ENCODE peak calls at places on chromosomes 4 and X, in nine cellular contexts. J is colonic mucosa; U is endothelial cell of umbilical vein; X is naive thymus-derived CD4-positive, alpha-beta T cell; Z is brain microvascular endothelial cell; M is left ventricle myocardium inferior; F is upper lobe of right lung; Y is lower lobe of right lung; G is effector memory CD4-positive, alpha-beta T cell. T is an unnamed sample.

GRCh38 chr4:142818009-142818408 is 28.1 kb downstream of the INPP4B start:
- DNase-seq in G (no peak), M (no peak), X (no peak), F (no peak), J (no peak), Y (no peak), Z (peak), U (no peak), T (no peak)

GRCh38 chrX:149631293-149632165 is at the start of gene TMEM185A:
- DNase-seq in J (peak), Z (peak), F (peak), X (peak), Y (peak), M (peak), U (peak), G (peak), T (peak)

GRCh38 chr4:105061136-105061696 is 85.5 kb upstream of the TET2 start:
- DNase-seq in J (peak), G (no peak), Z (no peak), U (peak), M (no peak), F (no peak), X (no peak), Y (no peak), T (no peak)

GRCh38 chr4:73866236-73866635 is 3.0 kb upstream of the CXCL1 start:
- DNase-seq in U (no peak), F (no peak), X (no peak), M (no peak), Z (no peak), G (no peak), J (no peak), Y (no peak), T (no peak)

GRCh38 chrX:72306851-72307645 is 1.3 kb upstream of the CITED1 start:
- DNase-seq in U (peak), F (peak), X (no peak), Y (peak), M (peak), G (peak), J (peak), Z (peak), T (peak)

GRCh38 chrX:2351999-2352995 is 148.5 kb downstream of the DHRSX start:
- DNase-seq in X (no peak), M (no peak), F (no peak), Y (no peak), Z (peak), U (peak), J (no peak), G (no peak), T (no peak)

GRCh38 chrX:138519296-138519695 is 192.2 kb downstream of the FGF13 start:
- DNase-seq in U (no peak), J (no peak), Z (no peak), G (no peak), X (no peak), F (no peak), Y (no peak), M (no peak), T (no peak)

GRCh38 chrX:153927686-153927935 is 1.5 kb upstream of the ARHGAP4 start:
- DNase-seq in G (no peak), F (no peak), M (no peak), X (no peak), Z (no peak), U (no peak), Y (no peak), J (no peak), T (no peak)

GRCh38 chr4:2042207-2042946 is 16.8 kb upstream of the NAT8L start:
- DNase-seq in F (peak), X (peak), G (no peak), J (peak), M (no peak), U (no peak), Z (no peak), Y (peak), T (no peak)

GRCh38 chr4:87865288-87865687 is 32.5 kb downstream of the MEPE start:
- DNase-seq in U (peak), F (no peak), X (no peak), Z (no peak), J (no peak), G (no peak), Y (no peak), M (no peak), T (no peak)

GRCh38 chrX:2500091-2500680 is 590 bp downstream of the DHRSX start:
- DNase-seq in M (peak), X (peak), J (peak), Z (peak), U (peak), F (peak), G (no peak), Y (peak), T (peak)

GRCh38 chr4:4341861-4342650 is 44.8 kb upstream of the NSG1 start:
- DNase-seq in U (no peak), X (no peak), G (no peak), F (no peak), M (no peak), J (no peak), Y (no peak), Z (no peak), T (no peak)

GRCh38 chr4:185346975-185347601 is 48.6 kb downstream of the LRP2BP start:
- DNase-seq in F (no peak), M (no peak), Y (no peak), Z (peak), X (no peak), J (no peak), U (no peak), G (no peak), T (no peak)

GRCh38 chrX:47578692-47579091 is 3.5 kb upstream of the TIMP1 start:
- DNase-seq in Y (peak), F (no peak), Z (no peak), J (no peak), G (no peak), X (no peak), M (no peak), U (no peak), T (no peak)

GRCh38 chr4:2743518-2744445 is 12.4 kb downstream of the TNIP2 start:
- DNase-seq in U (no peak), Z (no peak), G (no peak), J (peak), Y (peak), F (no peak), X (no peak), M (no peak), T (no peak)

GRCh38 chr4:159048166-159048886 is 54.6 kb upstream of the RAPGEF2 start:
- DNase-seq in U (peak), J (peak), M (peak), F (peak), X (no peak), Z (peak), Y (peak), G (no peak), T (peak)

GRCh38 chr4:37392540-37393255 is 148.2 kb downstream of the NWD2 start:
- DNase-seq in M (peak), X (no peak), G (no peak), J (peak), U (peak), Y (peak), Z (no peak), F (no peak), T (peak)

GRCh38 chr4:67933755-67934154 is 29.5 kb downstream of the TMPRSS11A start:
- DNase-seq in F (no peak), Y (no peak), G (no peak), Z (peak), M (no peak), U (peak), X (no peak), J (no peak), T (no peak)

GRCh38 chrX:17591741-17592110 is 145.6 kb upstream of the SCML1 start:
- DNase-seq in J (no peak), Y (no peak), U (peak), Z (peak), X (no peak), F (no peak), G (no peak), M (no peak), T (no peak)

GRCh38 chrX:130834830-130835229 is 68.2 kb downstream of the ENOX2 start:
- DNase-seq in Y (no peak), M (no peak), F (no peak), U (no peak), Z (no peak), G (no peak), X (no peak), J (no peak), T (no peak)

GRCh38 chr4:77963005-77963404 is 94.1 kb upstream of the FRAS1 start:
- DNase-seq in J (no peak), Y (no peak), U (no peak), G (no peak), M (no peak), X (no peak), F (no peak), Z (no peak), T (no peak)

GRCh38 chr4:186651624-186652023 is 72.0 kb downstream of the FAT1 start:
- DNase-seq in F (no peak), M (peak), G (no peak), X (no peak), U (peak), Z (peak), J (no peak), Y (no peak), T (peak)

GRCh38 chr4:120517966-120518365 is 404.6 kb downstream of the PRDM5 start:
- DNase-seq in Z (peak), Y (no peak), F (no peak), J (peak), M (no peak), X (no peak), U (peak), G (no peak), T (no peak)

GRCh38 chr4:174107749-174108354 is 175.6 kb downstream of the FBXO8 start:
- DNase-seq in J (no peak), M (no peak), U (no peak), F (no peak), X (no peak), G (no peak), Y (no peak), Z (no peak), T (no peak)
- H3K4me3 ChIP-seq in J (no peak), M (no peak), U (no peak), F (no peak), X (no peak), G (no peak), Y (no peak), Z (no peak), T (no peak)

GRCh38 chr4:153728151-153728550 is 31.7 kb downstream of the RNF175 start:
- DNase-seq in F (no peak), Z (no peak), X (no peak), M (no peak), Y (no peak), J (no peak), G (no peak), U (no peak), T (no peak)
- H3K4me3 ChIP-seq in F (no peak), Z (no peak), X (no peak), M (no peak), Y (no peak), J (no peak), G (no peak), U (no peak), T (no peak)

GRCh38 chrX:74249963-74250362 is 54.0 kb upstream of the ZCCHC13 start:
- DNase-seq in G (no peak), X (no peak), M (no peak), Z (no peak), F (no peak), U (peak), J (peak), Y (no peak), T (no peak)
- H3K4me3 ChIP-seq in G (no peak), X (no peak), M (no peak), Z (no peak), F (no peak), U (no peak), J (no peak), Y (no peak), T (no peak)

GRCh38 chrX:44344194-44344593 is 722 bp upstream of the EFHC2 start:
- DNase-seq in J (no peak), M (no peak), Y (peak), G (peak), Z (no peak), F (peak), X (peak), U (no peak), T (peak)
- H3K4me3 ChIP-seq in J (peak), M (peak), Y (peak), G (peak), Z (no peak), F (peak), X (peak), U (no peak), T (peak)

GRCh38 chr4:53196195-53196641 is 169.6 kb downstream of the SCFD2 start:
- DNase-seq in Z (no peak), U (peak), J (no peak), G (no peak), F (no peak), Y (no peak), M (no peak), X (no peak), T (no peak)

GRCh38 chr4:53194727-53195126 is 171.1 kb downstream of the SCFD2 start:
- DNase-seq in Y (no peak), X (no peak), M (no peak), F (no peak), Z (no peak), U (no peak), J (no peak), G (no peak), T (no peak)

GRCh38 chr4:53196872-53197759 is 168.7 kb downstream of the SCFD2 start:
- DNase-seq in Z (peak), X (peak), Y (no peak), U (peak), M (no peak), J (no peak), G (no peak), F (no peak), T (no peak)

GRCh38 chr4:53199356-53199755 is 166.5 kb downstream of the SCFD2 start:
- DNase-seq in Z (no peak), M (no peak), G (no peak), Y (no peak), F (no peak), J (no peak), U (peak), X (no peak), T (no peak)

GRCh38 chr4:53197760-53198150 is 168.1 kb downstream of the SCFD2 start:
- DNase-seq in U (no peak), Z (no peak), J (no peak), G (no peak), M (no peak), Y (no peak), F (no peak), X (no peak), T (no peak)
- H3K4me3 ChIP-seq in U (no peak), Z (no peak), J (no peak), G (no peak), M (no peak), Y (no peak), F (no peak), X (no peak), T (no peak)

GRCh38 chrX:63755892-63756291 is 29.1 kb downstream of the ARHGEF9 start:
- DNase-seq in Z (no peak), F (no peak), J (no peak), Y (no peak), M (no peak), U (no peak), X (no peak), G (no peak), T (no peak)
- H3K4me3 ChIP-seq in Z (no peak), F (no peak), J (no peak), Y (no peak), M (no peak), U (no peak), X (peak), G (no peak), T (no peak)

GRCh38 chr4:82560853-82561744 is 689 bp downstream of the TMEM150C start:
- DNase-seq in X (no peak), G (no peak), M (no peak), Z (no peak), U (peak), J (no peak), Y (no peak), F (no peak), T (peak)

GRCh38 chr4:82567444-82567843 is 5.7 kb upstream of the TMEM150C start:
- DNase-seq in F (no peak), J (no peak), Z (no peak), M (no peak), U (no peak), Y (no peak), X (no peak), G (no peak), T (no peak)

GRCh38 chr4:82561745-82562552 is at the start of gene TMEM150C:
- DNase-seq in Z (no peak), F (no peak), X (no peak), M (peak), Y (no peak), U (peak), J (peak), G (no peak), T (peak)

GRCh38 chr4:82559735-82560120 is 2.1 kb downstream of the TMEM150C start:
- DNase-seq in Y (no peak), F (no peak), X (no peak), J (no peak), Z (no peak), G (no peak), U (no peak), M (no peak), T (no peak)

DNA sequence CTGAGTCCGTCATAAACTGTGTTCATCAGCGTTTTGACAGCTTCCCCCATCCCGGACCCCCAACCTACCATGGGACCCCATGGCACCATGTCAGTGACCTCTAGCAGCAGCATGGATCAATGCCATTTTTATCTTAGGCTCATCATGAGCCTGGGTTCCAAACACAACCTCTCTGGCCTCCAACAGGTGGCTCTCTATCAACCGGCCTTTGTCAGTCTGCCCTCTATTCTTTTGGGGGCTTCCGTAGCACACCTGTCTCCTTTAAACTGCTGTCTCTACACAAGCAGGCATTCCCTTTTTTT is 716 bp upstream of the TMEM150C start:
- DNase-seq in U (no peak), M (no peak), X (no peak), J (no peak), Y (no peak), F (no peak), G (no peak), Z (no peak), T (no peak)
- H3K4me3 ChIP-seq in U (no peak), M (peak), X (no peak), J (peak), Y (peak), F (peak), G (no peak), Z (peak), T (peak)